ENCODE peak calls at places on chromosome 14, in five cellular contexts. V, N, Z, Q and W are unnamed samples.

GRCh38 chr14:32436993-32437392 is 107.9 kb downstream of the AKAP6 start:
- DNase-seq in V (no peak), N (no peak), Z (no peak), Q (no peak), W (no peak)

GRCh38 chr14:31930493-31931225 is 146.4 kb upstream of the ARHGAP5 start:
- DNase-seq in V (no peak), N (no peak), Z (no peak), Q (no peak), W (no peak)

GRCh38 chr14:100621806-100622205 is 34.6 kb upstream of the BEGAIN start:
- DNase-seq in V (no peak), N (no peak), Z (no peak), Q (peak; percentile 92), W (no peak)

GRCh38 chr14:103552011-103552797 is 10.3 kb downstream of the BAG5 start:
- DNase-seq in V (no peak), N (no peak), Z (no peak), Q (no peak), W (no peak)

GRCh38 chr14:75439989-75440388 is 12.2 kb downstream of the JDP2 start:
- DNase-seq in V (no peak), N (no peak), Z (no peak), Q (no peak), W (no peak)

GRCh38 chr14:50846171-50846880 is 15.4 kb upstream of the NIN start:
- DNase-seq in V (no peak), N (no peak), Z (no peak), Q (no peak), W (no peak)

GRCh38 chr14:24997335-24997734 is 52.6 kb downstream of the STXBP6 start:
- DNase-seq in V (no peak), N (no peak), Z (no peak), Q (no peak), W (no peak)

GRCh38 chr14:55245657-55246268 is 25.5 kb upstream of the FBXO34 start:
- DNase-seq in V (no peak), N (peak; percentile 15), Z (no peak), Q (no peak), W (peak; percentile 26)

GRCh38 chr14:84144166-84144565 is 1385.8 kb upstream of the FLRT2 start:
- DNase-seq in V (no peak), N (no peak), Z (no peak), Q (no peak), W (no peak)

GRCh38 chr14:101961011-101961721 is 3.2 kb upstream of the DYNC1H1 start:
- DNase-seq in V (peak; percentile 82), N (peak; percentile 68), Z (peak; percentile 84), Q (peak; percentile 67), W (peak; percentile 80)

GRCh38 chr14:100067971-100068959 is 3.0 kb downstream of the EVL start:
- DNase-seq in V (peak; percentile 67), N (no peak), Z (peak; percentile 33), Q (peak; percentile 78), W (no peak)

GRCh38 chr14:69772082-69773017 is 5.4 kb downstream of the SRSF5 start:
- DNase-seq in V (no peak), N (no peak), Z (no peak), Q (no peak), W (no peak)

GRCh38 chr14:32014498-32014897 is 62.6 kb upstream of the ARHGAP5 start:
- DNase-seq in V (no peak), N (no peak), Z (no peak), Q (no peak), W (no peak)

GRCh38 chr14:54667026-54667744 is 100.3 kb downstream of the SAMD4A start:
- DNase-seq in V (no peak), N (no peak), Z (no peak), Q (no peak), W (no peak)

GRCh38 chr14:71586131-71586893 is 345.9 kb upstream of the RGS6 start:
- DNase-seq in V (no peak), N (no peak), Z (no peak), Q (no peak), W (no peak)

GRCh38 chr14:92516966-92517350 is 3.4 kb downstream of the RIN3 start:
- DNase-seq in V (no peak), N (no peak), Z (no peak), Q (no peak), W (no peak)

GRCh38 chr14:105899657-105900397 is 373.4 kb downstream of the TMEM121 start:
- DNase-seq in V (no peak), N (no peak), Z (no peak), Q (peak; percentile 2), W (no peak)

GRCh38 chr14:52067873-52068740 is 752 bp downstream of the NID2 start:
- DNase-seq in V (no peak), N (no peak), Z (peak; percentile 77), Q (no peak), W (no peak)

GRCh38 chr14:102592969-102593840 is 756 bp downstream of the RCOR1 start:
- DNase-seq in V (peak; percentile 50), N (no peak), Z (peak; percentile 73), Q (peak; percentile 42), W (no peak)

GRCh38 chr14:35742448-35742847 is 66.6 kb downstream of the RALGAPA1 start:
- DNase-seq in V (no peak), N (no peak), Z (no peak), Q (no peak), W (no peak)

GRCh38 chr14:24913746-24914145 is 136.2 kb downstream of the STXBP6 start:
- DNase-seq in V (no peak), N (no peak), Z (no peak), Q (no peak), W (no peak)

GRCh38 chr14:91399868-91400640 is 17.6 kb downstream of the CCDC88C start:
- DNase-seq in V (peak; percentile 56), N (no peak), Z (peak; percentile 55), Q (no peak), W (no peak)

GRCh38 chr14:36655963-36656768 is 5.5 kb upstream of the PAX9 start:
- DNase-seq in V (no peak), N (no peak), Z (peak; percentile 91), Q (no peak), W (no peak)

GRCh38 chr14:81303258-81303935 is 82.6 kb upstream of the GTF2A1 start:
- DNase-seq in V (peak; percentile 83), N (no peak), Z (no peak), Q (peak; percentile 51), W (peak; percentile 19)

GRCh38 chr14:77376771-77377501 is at the start of the genes SAMD15 and TMED8:
- DNase-seq in V (peak; percentile 82), N (peak; percentile 69), Z (peak; percentile 90), Q (peak; percentile 79), W (peak; percentile 60)
- TF ChIP-seq POLR2AphosphoS5 in V (peak; percentile 38), N (peak; percentile 33), Z (no peak), Q (peak; percentile 37), W (no peak)

GRCh38 chr14:59964251-59965007 is 44.5 kb downstream of the LRRC9 start:
- DNase-seq in V (no peak), N (no peak), Z (no peak), Q (no peak), W (no peak)

GRCh38 chr14:59969319-59969718 is 49.4 kb downstream of the LRRC9 start:
- DNase-seq in V (no peak), N (no peak), Z (no peak), Q (no peak), W (no peak)
- TF ChIP-seq POLR2AphosphoS5 in V (no peak), N (no peak), Z (no peak), Q (no peak), W (no peak)

DNA sequence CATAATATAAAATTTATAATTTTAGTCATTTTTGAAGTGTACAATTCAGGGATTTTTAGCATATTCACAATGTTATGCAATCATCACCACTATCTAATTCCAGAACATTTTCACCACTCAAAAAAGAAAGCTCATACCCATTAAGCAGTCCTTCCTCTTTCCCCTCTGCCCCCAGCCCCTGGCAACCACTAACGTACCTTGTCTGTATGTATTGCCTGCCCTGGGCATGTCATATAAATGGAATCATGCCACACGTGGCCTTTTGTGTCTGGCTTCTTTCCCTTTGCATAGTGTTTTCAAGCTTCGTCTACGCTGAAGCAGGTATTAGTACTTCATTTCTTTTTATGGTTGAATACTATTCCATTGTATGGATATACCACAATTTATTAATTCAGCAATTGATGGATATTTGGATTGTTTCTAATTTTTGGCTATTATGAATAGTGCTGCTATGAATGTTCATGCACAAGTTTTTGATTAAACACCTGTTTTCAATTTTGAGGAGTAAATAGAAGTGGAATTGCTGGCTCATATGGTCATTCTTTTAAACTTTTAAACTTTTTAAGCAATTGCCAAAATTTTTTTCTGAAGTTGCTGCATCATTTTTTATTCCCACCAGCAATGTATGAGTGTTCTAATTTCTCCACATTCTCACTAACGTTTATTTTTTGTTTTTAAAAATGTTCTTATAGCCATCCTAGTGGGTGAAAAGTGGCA is 1.6 kb upstream of the SSTR1 start:
- DNase-seq in V (no peak), N (no peak), Z (no peak), Q (no peak), W (no peak)
- TF ChIP-seq POLR2AphosphoS5 in V (no peak), N (no peak), Z (peak; percentile 95), Q (no peak), W (no peak)

DNA sequence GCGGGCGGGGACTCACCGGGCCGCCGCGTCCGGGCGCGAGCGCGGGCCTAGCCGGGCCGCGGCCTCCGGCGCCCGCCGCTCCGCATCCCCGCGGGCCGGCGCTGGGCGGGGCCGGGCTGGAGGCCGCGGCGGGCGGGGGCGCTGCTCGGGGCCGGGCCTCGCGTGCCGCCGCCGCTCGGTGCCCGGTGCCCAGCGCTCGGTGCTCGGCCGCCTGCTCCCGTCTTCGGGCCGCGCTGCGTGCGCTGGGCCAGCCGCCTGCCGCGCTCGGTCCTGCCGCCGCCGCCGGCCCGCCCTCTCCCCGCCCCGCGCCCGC is at the start of gene AKT1:
- DNase-seq in V (no peak), N (no peak), Z (no peak), Q (peak; percentile 35), W (no peak)
- TF ChIP-seq POLR2AphosphoS5 in V (no peak), N (no peak), Z (no peak), Q (no peak), W (no peak)

DNA sequence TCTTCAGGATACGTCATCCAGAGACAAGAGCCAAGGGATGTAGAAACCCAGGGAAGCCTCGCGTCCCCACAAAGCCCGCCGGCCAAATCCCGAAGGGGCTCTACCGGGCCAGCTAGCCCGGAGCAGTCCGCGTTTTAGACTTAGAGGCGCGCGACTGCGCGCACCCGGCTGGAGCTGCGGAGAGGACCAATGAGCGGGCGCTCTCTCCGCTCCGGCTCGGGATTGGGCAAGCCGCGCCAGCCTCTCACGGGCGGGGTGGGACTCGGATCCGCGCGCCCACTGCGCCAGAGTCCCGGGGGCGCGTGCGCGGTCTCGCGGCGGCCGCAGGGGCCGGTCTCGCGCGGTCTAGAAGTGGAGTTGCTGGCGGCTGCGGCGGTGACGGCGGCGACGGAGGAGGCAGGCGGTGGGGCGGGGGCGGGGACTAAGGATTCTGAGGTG is 238 bp upstream of the PALS1 start:
- DNase-seq in V (peak; percentile 98), N (peak; percentile 72), Z (peak; percentile 93), Q (peak; percentile 92), W (peak; percentile 87)
- TF ChIP-seq POLR2AphosphoS5 in V (peak; percentile 82), N (peak; percentile 67), Z (no peak), Q (no peak), W (no peak)

GRCh38 chr14:67853748-67854147 is 34.2 kb downstream of the RAD51B start:
- DNase-seq in V (no peak), N (no peak), Z (no peak), Q (no peak), W (peak; percentile 22)
- TF ChIP-seq POLR2AphosphoS5 in V (no peak), N (no peak), Z (no peak), Q (no peak), W (no peak)